ENCODE peak calls at places on chromosomes 6 and 20, in nine cellular contexts. One of them, this sample, is unnamed.

GRCh38 chr6:95383878-95384277 is 193.5 kb upstream of the MANEA start:
- DNase-seq in cardiac muscle cell: no peak
- DNase-seq in CD8-positive, alpha-beta T cell: no peak
- DNase-seq in OCI-LY7: no peak
- DNase-seq in bronchial epithelial cell: no peak
- DNase-seq in testis: no peak
- DNase-seq in vagina: no peak
- DNase-seq in PC-9: no peak
- DNase-seq in fibroblast of lung: no peak
- DNase-seq in this sample: no peak

GRCh38 chr20:57977588-57977987 is 250.9 kb downstream of the ANKRD60 start:
- DNase-seq in cardiac muscle cell: no peak
- DNase-seq in CD8-positive, alpha-beta T cell: no peak
- DNase-seq in OCI-LY7: no peak
- DNase-seq in bronchial epithelial cell: no peak
- DNase-seq in testis: no peak
- DNase-seq in vagina: no peak
- DNase-seq in PC-9: no peak
- DNase-seq in fibroblast of lung: no peak
- DNase-seq in this sample: no peak

GRCh38 chr6:42050897-42051653 is 751 bp downstream of the TAF8 start:
- DNase-seq in cardiac muscle cell: no peak
- DNase-seq in CD8-positive, alpha-beta T cell: no peak
- DNase-seq in OCI-LY7: peak; percentile 17
- DNase-seq in bronchial epithelial cell: no peak
- DNase-seq in testis: no peak
- DNase-seq in vagina: no peak
- DNase-seq in PC-9: no peak
- DNase-seq in fibroblast of lung: no peak
- DNase-seq in this sample: no peak

GRCh38 chr20:45041464-45042337 is 59.2 kb downstream of the KCNS1 start:
- DNase-seq in cardiac muscle cell: no peak
- DNase-seq in CD8-positive, alpha-beta T cell: no peak
- DNase-seq in OCI-LY7: no peak
- DNase-seq in bronchial epithelial cell: peak; percentile 96
- DNase-seq in testis: no peak
- DNase-seq in vagina: no peak
- DNase-seq in PC-9: peak; percentile 94
- DNase-seq in fibroblast of lung: peak; percentile 70
- DNase-seq in this sample: no peak

GRCh38 chr6:169121013-169121412 is 132.6 kb downstream of the THBS2 start:
- DNase-seq in cardiac muscle cell: no peak
- DNase-seq in CD8-positive, alpha-beta T cell: no peak
- DNase-seq in OCI-LY7: no peak
- DNase-seq in bronchial epithelial cell: no peak
- DNase-seq in testis: no peak
- DNase-seq in vagina: no peak
- DNase-seq in PC-9: no peak
- DNase-seq in fibroblast of lung: no peak
- DNase-seq in this sample: no peak

GRCh38 chr6:16004934-16005673 is 123.8 kb upstream of the MYLIP start:
- DNase-seq in cardiac muscle cell: no peak
- DNase-seq in CD8-positive, alpha-beta T cell: no peak
- DNase-seq in OCI-LY7: no peak
- DNase-seq in bronchial epithelial cell: no peak
- DNase-seq in testis: no peak
- DNase-seq in vagina: no peak
- DNase-seq in PC-9: no peak
- DNase-seq in fibroblast of lung: no peak
- DNase-seq in this sample: no peak

GRCh38 chr6:148932731-148933130 is 185.9 kb downstream of the UST start:
- DNase-seq in cardiac muscle cell: no peak
- DNase-seq in CD8-positive, alpha-beta T cell: no peak
- DNase-seq in OCI-LY7: no peak
- DNase-seq in bronchial epithelial cell: peak; percentile 17
- DNase-seq in testis: no peak
- DNase-seq in vagina: no peak
- DNase-seq in PC-9: no peak
- DNase-seq in fibroblast of lung: peak; percentile 60
- DNase-seq in this sample: no peak

GRCh38 chr6:168326294-168327261 is 7.0 kb upstream of the DACT2 start:
- DNase-seq in cardiac muscle cell: no peak
- DNase-seq in CD8-positive, alpha-beta T cell: no peak
- DNase-seq in OCI-LY7: no peak
- DNase-seq in bronchial epithelial cell: no peak
- DNase-seq in testis: peak; percentile 64
- DNase-seq in vagina: peak; percentile 58
- DNase-seq in PC-9: no peak
- DNase-seq in fibroblast of lung: peak; percentile 47
- DNase-seq in this sample: no peak

GRCh38 chr6:64477311-64477850 is 841.8 kb downstream of the PHF3 start:
- DNase-seq in cardiac muscle cell: no peak
- DNase-seq in CD8-positive, alpha-beta T cell: no peak
- DNase-seq in OCI-LY7: no peak
- DNase-seq in bronchial epithelial cell: no peak
- DNase-seq in testis: no peak
- DNase-seq in vagina: no peak
- DNase-seq in PC-9: no peak
- DNase-seq in fibroblast of lung: peak; percentile 19
- DNase-seq in this sample: no peak

GRCh38 chr6:118659513-118660217 is 8.3 kb upstream of the CEP85L start:
- DNase-seq in cardiac muscle cell: no peak
- DNase-seq in CD8-positive, alpha-beta T cell: no peak
- DNase-seq in OCI-LY7: no peak
- DNase-seq in bronchial epithelial cell: no peak
- DNase-seq in testis: no peak
- DNase-seq in vagina: no peak
- DNase-seq in PC-9: no peak
- DNase-seq in fibroblast of lung: no peak
- DNase-seq in this sample: no peak

GRCh38 chr20:24095753-24096152 is 107.2 kb upstream of the GGTLC1 start:
- DNase-seq in cardiac muscle cell: no peak
- DNase-seq in CD8-positive, alpha-beta T cell: no peak
- DNase-seq in OCI-LY7: no peak
- DNase-seq in bronchial epithelial cell: peak; percentile 94
- DNase-seq in testis: no peak
- DNase-seq in vagina: no peak
- DNase-seq in PC-9: peak; percentile 76
- DNase-seq in fibroblast of lung: no peak
- DNase-seq in this sample: no peak

GRCh38 chr6:131035582-131035981 is 27.5 kb downstream of the EPB41L2 start:
- DNase-seq in cardiac muscle cell: no peak
- DNase-seq in CD8-positive, alpha-beta T cell: no peak
- DNase-seq in OCI-LY7: no peak
- DNase-seq in bronchial epithelial cell: no peak
- DNase-seq in testis: no peak
- DNase-seq in vagina: no peak
- DNase-seq in PC-9: no peak
- DNase-seq in fibroblast of lung: no peak
- DNase-seq in this sample: no peak
- H3K4me3 ChIP-seq in cardiac muscle cell: no peak overlapping the region
- H3K4me3 ChIP-seq in CD8-positive, alpha-beta T cell: no peak overlapping the region
- H3K4me3 ChIP-seq in OCI-LY7: no peak overlapping the region
- H3K4me3 ChIP-seq in bronchial epithelial cell: no peak overlapping the region
- H3K4me3 ChIP-seq in testis: no peak overlapping the region
- H3K4me3 ChIP-seq in vagina: no peak overlapping the region
- H3K4me3 ChIP-seq in PC-9: no peak overlapping the region
- H3K4me3 ChIP-seq in fibroblast of lung: no peak overlapping the region
- H3K4me3 ChIP-seq in this sample: no peak overlapping the region

DNA sequence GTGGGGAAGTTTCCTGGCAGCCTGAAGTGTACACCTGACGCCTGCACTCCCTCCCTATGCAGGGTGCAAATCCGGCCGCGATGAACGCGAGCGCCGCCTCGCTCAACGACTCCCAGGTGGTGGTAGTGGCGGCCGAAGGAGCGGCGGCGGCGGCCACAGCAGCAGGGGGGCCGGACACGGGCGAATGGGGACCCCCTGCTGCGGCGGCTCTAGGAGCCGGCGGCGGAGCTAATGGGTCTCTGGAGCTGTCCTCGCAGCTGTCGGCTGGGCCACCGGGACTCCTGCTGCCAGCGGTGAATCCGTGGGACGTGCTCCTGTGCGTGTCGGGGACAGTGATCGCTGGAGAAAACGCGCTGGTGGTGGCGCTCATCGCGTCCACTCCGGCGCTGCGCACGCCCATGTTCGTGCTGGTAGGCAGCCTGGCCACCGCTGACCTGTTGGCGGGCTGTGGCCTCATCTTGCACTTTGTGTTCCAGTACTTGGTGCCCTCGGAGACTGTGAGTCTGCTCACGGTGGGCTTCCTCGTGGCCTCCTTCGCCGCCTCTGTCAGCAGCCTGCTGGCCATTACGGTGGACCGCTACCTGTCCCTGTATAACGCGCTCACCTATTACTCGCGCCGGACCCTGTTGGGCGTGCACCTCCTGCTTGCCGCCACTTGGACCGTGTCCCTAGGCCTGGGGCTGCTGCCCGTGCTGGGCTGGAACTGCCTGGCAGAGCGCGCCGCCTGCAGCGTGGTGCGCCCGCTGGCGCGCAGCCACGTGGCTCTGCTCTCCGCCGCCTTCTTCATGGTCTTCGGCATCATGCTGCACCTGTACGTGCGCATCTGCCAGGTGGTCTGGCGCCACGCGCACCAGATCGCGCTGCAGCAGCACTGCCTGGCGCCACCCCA is 1.2 kb downstream of the GPR6 start:
- DNase-seq in cardiac muscle cell: peak; percentile 35
- DNase-seq in CD8-positive, alpha-beta T cell: no peak
- DNase-seq in OCI-LY7: no peak
- DNase-seq in bronchial epithelial cell: no peak
- DNase-seq in testis: no peak
- DNase-seq in vagina: no peak
- DNase-seq in PC-9: no peak
- DNase-seq in fibroblast of lung: no peak
- DNase-seq in this sample: peak; percentile 7
- H3K4me3 ChIP-seq in cardiac muscle cell: no peak overlapping the region
- H3K4me3 ChIP-seq in CD8-positive, alpha-beta T cell: no peak overlapping the region
- H3K4me3 ChIP-seq in OCI-LY7: no peak overlapping the region
- H3K4me3 ChIP-seq in bronchial epithelial cell: no peak overlapping the region
- H3K4me3 ChIP-seq in testis: peak overlapping the region; percentile 20
- H3K4me3 ChIP-seq in vagina: no peak overlapping the region
- H3K4me3 ChIP-seq in PC-9: no peak overlapping the region
- H3K4me3 ChIP-seq in fibroblast of lung: no peak overlapping the region
- H3K4me3 ChIP-seq in this sample: no peak overlapping the region

DNA sequence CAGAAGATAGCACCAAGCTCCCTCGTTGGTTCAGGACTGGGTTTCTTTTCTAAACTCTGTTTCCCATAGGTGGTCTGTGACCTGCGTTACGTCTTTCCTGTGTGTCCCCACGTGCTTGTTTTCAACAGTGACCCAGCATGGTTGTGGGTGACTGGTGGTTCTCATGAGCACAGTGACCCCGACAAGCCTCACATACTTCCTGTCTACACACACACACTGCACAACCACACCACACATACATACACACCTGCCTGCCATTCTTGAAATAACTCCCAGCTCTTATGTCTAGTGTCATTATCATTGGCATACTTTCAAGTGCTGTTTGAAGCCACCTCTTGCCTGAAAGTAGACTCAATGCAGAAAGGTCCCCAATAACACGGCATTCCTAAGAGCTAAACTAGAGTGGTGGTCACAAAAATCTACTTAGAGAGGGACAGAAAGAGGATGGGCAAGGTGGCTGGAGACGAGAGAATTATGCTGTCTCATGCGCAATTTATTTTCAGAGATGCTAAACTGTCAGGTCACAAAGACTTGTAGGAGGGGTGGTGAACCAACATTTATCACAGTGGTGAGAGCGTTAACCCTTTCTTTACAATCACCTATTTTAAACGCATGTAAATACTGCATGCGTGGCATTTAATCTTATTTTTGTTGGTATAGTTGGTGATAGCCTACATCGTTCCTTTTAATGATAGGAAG is 66.7 kb downstream of the GCNT2 start:
- DNase-seq in cardiac muscle cell: peak; percentile 75
- DNase-seq in CD8-positive, alpha-beta T cell: no peak
- DNase-seq in OCI-LY7: no peak
- DNase-seq in bronchial epithelial cell: no peak
- DNase-seq in testis: no peak
- DNase-seq in vagina: no peak
- DNase-seq in PC-9: no peak
- DNase-seq in fibroblast of lung: peak; percentile 9
- DNase-seq in this sample: peak; percentile 27
- H3K4me3 ChIP-seq in cardiac muscle cell: peak overlapping the region; percentile 43
- H3K4me3 ChIP-seq in CD8-positive, alpha-beta T cell: no peak overlapping the region
- H3K4me3 ChIP-seq in OCI-LY7: no peak overlapping the region
- H3K4me3 ChIP-seq in bronchial epithelial cell: no peak overlapping the region
- H3K4me3 ChIP-seq in testis: no peak overlapping the region
- H3K4me3 ChIP-seq in vagina: no peak overlapping the region
- H3K4me3 ChIP-seq in PC-9: no peak overlapping the region
- H3K4me3 ChIP-seq in fibroblast of lung: no peak overlapping the region
- H3K4me3 ChIP-seq in this sample: no peak overlapping the region

DNA sequence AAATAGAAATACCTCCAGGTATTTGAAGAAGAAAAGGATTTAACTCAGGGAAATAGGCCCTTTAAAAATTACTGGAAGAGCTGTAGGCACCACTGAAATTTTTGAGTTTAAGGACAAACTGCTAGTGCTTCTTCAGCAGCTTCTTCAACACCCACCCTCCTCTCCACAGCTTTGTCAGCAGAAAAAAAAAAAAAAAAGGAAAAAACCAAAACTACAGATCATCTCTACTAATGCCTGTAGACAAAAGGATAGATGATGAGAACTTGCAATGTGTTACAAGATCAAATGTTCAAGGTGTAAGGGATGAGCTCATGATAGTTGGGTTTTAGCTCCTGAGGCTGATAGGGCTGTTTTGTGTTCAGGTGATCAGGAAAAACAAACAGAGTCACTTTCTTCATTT is 55.2 kb upstream of the PREP start:
- DNase-seq in cardiac muscle cell: no peak
- DNase-seq in CD8-positive, alpha-beta T cell: no peak
- DNase-seq in OCI-LY7: no peak
- DNase-seq in bronchial epithelial cell: no peak
- DNase-seq in testis: no peak
- DNase-seq in vagina: no peak
- DNase-seq in PC-9: no peak
- DNase-seq in fibroblast of lung: no peak
- DNase-seq in this sample: no peak
- H3K4me3 ChIP-seq in cardiac muscle cell: no peak overlapping the region
- H3K4me3 ChIP-seq in CD8-positive, alpha-beta T cell: no peak overlapping the region
- H3K4me3 ChIP-seq in OCI-LY7: no peak overlapping the region
- H3K4me3 ChIP-seq in bronchial epithelial cell: no peak overlapping the region
- H3K4me3 ChIP-seq in testis: no peak overlapping the region
- H3K4me3 ChIP-seq in vagina: no peak overlapping the region
- H3K4me3 ChIP-seq in PC-9: no peak overlapping the region
- H3K4me3 ChIP-seq in fibroblast of lung: no peak overlapping the region
- H3K4me3 ChIP-seq in this sample: no peak overlapping the region

DNA sequence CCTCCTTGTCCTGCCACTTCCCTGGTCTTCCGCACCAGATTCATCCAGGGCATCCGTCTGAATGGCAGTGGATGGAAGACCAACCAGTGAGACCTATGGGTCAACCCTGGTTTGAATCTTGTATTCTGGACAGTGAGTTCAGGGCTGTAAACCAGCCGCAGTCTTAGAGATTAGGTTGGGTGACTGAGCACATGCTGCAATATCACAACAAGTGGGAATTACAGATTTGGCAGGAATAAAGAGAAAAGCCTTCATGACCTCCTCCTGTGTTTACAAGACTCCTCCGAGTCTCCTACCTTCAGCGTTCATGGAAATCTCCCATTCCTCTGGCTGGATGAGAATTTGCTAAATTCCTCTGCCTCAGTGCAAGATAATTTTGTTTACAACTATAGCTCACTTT is 9.9 kb downstream of the ECI2 start:
- DNase-seq in cardiac muscle cell: no peak
- DNase-seq in CD8-positive, alpha-beta T cell: no peak
- DNase-seq in OCI-LY7: no peak
- DNase-seq in bronchial epithelial cell: no peak
- DNase-seq in testis: no peak
- DNase-seq in vagina: no peak
- DNase-seq in PC-9: no peak
- DNase-seq in fibroblast of lung: peak; percentile 52
- DNase-seq in this sample: no peak
- H3K4me3 ChIP-seq in cardiac muscle cell: no peak overlapping the region
- H3K4me3 ChIP-seq in CD8-positive, alpha-beta T cell: no peak overlapping the region
- H3K4me3 ChIP-seq in OCI-LY7: no peak overlapping the region
- H3K4me3 ChIP-seq in bronchial epithelial cell: no peak overlapping the region
- H3K4me3 ChIP-seq in testis: no peak overlapping the region
- H3K4me3 ChIP-seq in vagina: no peak overlapping the region
- H3K4me3 ChIP-seq in PC-9: no peak overlapping the region
- H3K4me3 ChIP-seq in fibroblast of lung: no peak overlapping the region
- H3K4me3 ChIP-seq in this sample: no peak overlapping the region

This sample was measured in thyroid gland.